ENCODE peak calls at places on chromosome 11, in eight cellular contexts. M is astrocyte of the cerebellum, G is progenitor cell of endocrine pancreas, R is brain microvascular endothelial cell, D is cardiac fibroblast, F is HFF-Myc, A is suprapubic skin, E is adrenal gland. C is an unnamed sample.

GRCh38 chr11:9851366-9851765 is 187.5 kb downstream of the SWAP70 start:
- DNase-seq in M (no peak), G (no peak), R (no peak), D (peak; percentile 77), F (no peak), A (no peak), E (no peak), C (no peak)

GRCh38 chr11:50070389-50070788 is 37.7 kb downstream of the OR4C45 start:
- DNase-seq in M (no peak), G (no peak), R (no peak), D (no peak), F (no peak), A (no peak), E (no peak), C (no peak)

GRCh38 chr11:110525883-110526282 is 96.1 kb downstream of the FDX1 start:
- DNase-seq in M (peak; percentile 71), G (no peak), R (peak; percentile 10), D (peak; percentile 59), F (peak; percentile 59), A (no peak), E (no peak), C (no peak)

GRCh38 chr11:130677486-130678153 is 229.2 kb downstream of the ADAMTS15 start:
- DNase-seq in M (peak; percentile 49), G (no peak), R (peak; percentile 88), D (peak; percentile 96), F (peak; percentile 46), A (no peak), E (no peak), C (no peak)

GRCh38 chr11:64355078-64355940 is 3.7 kb upstream of the RPS6KA4 start:
- DNase-seq in M (peak; percentile 32), G (peak; percentile 58), R (peak; percentile 65), D (peak; percentile 87), F (peak; percentile 39), A (no peak), E (peak; percentile 90), C (no peak)

GRCh38 chr11:15707971-15708370 is 593.2 kb downstream of the INSC start:
- DNase-seq in M (peak; percentile 32), G (no peak), R (no peak), D (peak; percentile 78), F (no peak), A (no peak), E (peak; percentile 78), C (no peak)

GRCh38 chr11:72525466-72525865 is 91.1 kb upstream of the CLPB start:
- DNase-seq in M (no peak), G (no peak), R (no peak), D (no peak), F (no peak), A (no peak), E (no peak), C (no peak)

GRCh38 chr11:9688716-9689511 is 25.0 kb downstream of the SWAP70 start:
- DNase-seq in M (peak; percentile 80), G (no peak), R (peak; percentile 76), D (peak; percentile 82), F (no peak), A (no peak), E (peak; percentile 65), C (no peak)

DNA sequence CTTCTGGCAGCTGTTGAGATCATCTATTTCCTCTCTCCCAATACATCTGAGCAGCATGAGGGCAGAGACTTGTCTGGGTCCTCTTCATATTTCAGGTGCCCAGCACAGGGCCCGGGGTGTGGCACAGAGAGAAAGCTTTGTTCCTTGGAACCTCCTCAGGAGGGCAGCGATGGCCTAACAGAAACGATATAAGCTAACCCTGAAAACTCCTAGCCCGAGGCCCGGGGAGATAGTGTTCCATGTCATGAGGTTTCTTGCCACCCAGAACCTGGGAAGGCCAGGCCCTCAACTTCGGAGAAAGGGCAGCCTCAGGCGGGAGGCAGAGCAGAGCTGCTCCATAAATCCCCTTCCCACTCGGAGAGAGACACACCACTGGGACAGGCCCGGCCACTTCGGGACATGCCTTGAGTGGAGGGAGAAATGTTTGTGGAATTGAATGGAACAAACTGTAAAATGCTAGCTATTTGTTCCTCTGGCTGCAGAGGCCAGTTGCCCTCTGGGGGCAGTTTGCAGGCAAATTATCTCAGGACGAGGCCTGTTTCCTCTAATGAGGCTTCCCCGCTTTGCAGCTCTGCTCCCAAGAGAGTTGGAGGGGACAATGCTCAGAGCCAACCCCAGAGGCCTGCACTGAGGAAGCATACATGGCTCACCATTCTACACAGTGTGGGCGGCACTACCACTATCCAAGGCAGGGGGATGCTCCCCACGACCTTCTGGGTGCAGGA is 11.6 kb downstream of the ARRB1 start:
- DNase-seq in M (no peak), G (no peak), R (no peak), D (peak; percentile 33), F (no peak), A (no peak), E (peak; percentile 69), C (no peak)
- TF ChIP-seq CTCF in M (no peak), G (no peak), R (no peak), D (no peak), F (no peak), A (no peak), E (no peak), C (peak; percentile 13)

GRCh38 chr11:128291043-128291442 is 296.3 kb downstream of the ETS1 start:
- DNase-seq in M (no peak), G (no peak), R (no peak), D (no peak), F (no peak), A (no peak), E (no peak), C (no peak)

GRCh38 chr11:128289048-128289447 is 298.3 kb downstream of the ETS1 start:
- DNase-seq in M (no peak), G (no peak), R (no peak), D (no peak), F (no peak), A (no peak), E (no peak), C (no peak)

GRCh38 chr11:128294001-128294684 is 293.2 kb downstream of the ETS1 start:
- DNase-seq in M (no peak), G (no peak), R (no peak), D (no peak), F (no peak), A (no peak), E (no peak), C (no peak)

GRCh38 chr11:128290106-128290840 is 297.1 kb downstream of the ETS1 start:
- DNase-seq in M (peak; percentile 87), G (peak; percentile 23), R (peak; percentile 78), D (peak; percentile 90), F (peak; percentile 83), A (no peak), E (peak; percentile 78), C (no peak)

DNA sequence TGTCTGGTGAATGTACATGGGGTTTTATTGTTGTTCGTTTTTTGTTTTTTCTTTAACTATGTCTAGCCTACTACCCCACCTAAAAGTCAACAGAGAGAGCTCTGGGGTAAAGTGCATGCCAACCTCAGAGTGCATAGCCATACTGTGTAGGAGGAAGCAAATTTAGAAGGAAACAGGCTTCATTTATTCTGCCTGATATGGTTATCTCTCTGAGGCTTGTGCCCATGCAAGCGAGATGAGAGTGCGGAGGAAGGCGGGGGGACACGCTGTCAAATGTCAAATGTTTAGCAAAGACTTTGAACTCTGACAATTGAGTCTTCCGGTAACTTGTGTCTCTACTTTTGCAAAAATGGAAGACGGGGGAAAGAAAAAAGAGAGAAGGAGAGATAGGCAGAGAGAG is 295.5 kb downstream of the ETS1 start:
- DNase-seq in M (no peak), G (no peak), R (no peak), D (no peak), F (no peak), A (no peak), E (no peak), C (no peak)
- TF ChIP-seq CTCF in M (no peak), G (no peak), R (no peak), D (no peak), F (no peak), A (no peak), E (no peak), C (no peak)

DNA sequence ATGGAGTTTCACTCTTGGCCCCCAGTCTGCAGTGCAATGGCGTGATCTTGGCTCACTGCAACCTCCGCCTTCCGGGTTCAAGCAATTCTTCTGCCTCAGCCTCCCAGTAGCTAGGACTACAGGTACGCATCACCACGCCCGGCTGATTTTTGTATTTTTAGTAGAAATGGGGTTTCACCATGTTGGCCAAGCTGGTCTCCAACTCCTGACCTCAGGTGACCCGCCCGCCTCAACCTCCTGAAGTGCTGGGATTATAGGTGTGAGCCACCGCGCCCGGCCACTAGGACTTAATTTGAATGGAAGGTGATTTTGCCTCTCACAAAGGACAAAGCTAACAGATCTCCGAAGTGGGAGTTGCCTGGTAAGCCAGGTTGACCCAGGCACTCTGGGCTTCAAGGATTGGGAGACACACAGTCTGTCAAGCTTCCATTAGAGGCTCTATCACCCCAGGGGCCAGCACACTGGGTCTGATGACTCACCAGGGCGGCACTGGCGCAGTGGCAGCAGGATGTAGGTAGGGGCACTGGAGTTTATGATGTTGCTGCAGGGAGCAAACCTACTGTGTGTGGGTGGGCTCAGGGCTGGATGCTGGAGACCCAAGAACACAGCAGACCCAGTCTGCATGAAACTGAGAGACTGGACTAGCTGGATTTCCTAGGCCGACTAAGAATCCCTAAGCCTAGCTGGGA is 17.8 kb upstream of the KCTD14 start:
- DNase-seq in M (no peak), G (no peak), R (peak; percentile 33), D (no peak), F (no peak), A (no peak), E (no peak), C (no peak)
- TF ChIP-seq CTCF in M (no peak), G (no peak), R (no peak), D (no peak), F (no peak), A (no peak), E (no peak), C (no peak)

GRCh38 chr11:66987158-66987620 is 12.1 kb downstream of the C11orf86 start:
- DNase-seq in M (no peak), G (no peak), R (no peak), D (peak; percentile 21), F (no peak), A (no peak), E (peak; percentile 67), C (no peak)

GRCh38 chr11:66981976-66982578 is 7.0 kb downstream of the C11orf86 start:
- DNase-seq in M (peak; percentile 91), G (no peak), R (peak; percentile 92), D (peak; percentile 85), F (peak; percentile 93), A (peak; percentile 88), E (peak; percentile 98), C (no peak)

GRCh38 chr11:66986178-66986545 is 11.1 kb downstream of the C11orf86 start:
- DNase-seq in M (no peak), G (no peak), R (no peak), D (no peak), F (no peak), A (no peak), E (no peak), C (no peak)

GRCh38 chr11:66985508-66986177 is 10.5 kb downstream of the C11orf86 start:
- DNase-seq in M (no peak), G (no peak), R (no peak), D (no peak), F (no peak), A (no peak), E (peak; percentile 77), C (no peak)

DNA sequence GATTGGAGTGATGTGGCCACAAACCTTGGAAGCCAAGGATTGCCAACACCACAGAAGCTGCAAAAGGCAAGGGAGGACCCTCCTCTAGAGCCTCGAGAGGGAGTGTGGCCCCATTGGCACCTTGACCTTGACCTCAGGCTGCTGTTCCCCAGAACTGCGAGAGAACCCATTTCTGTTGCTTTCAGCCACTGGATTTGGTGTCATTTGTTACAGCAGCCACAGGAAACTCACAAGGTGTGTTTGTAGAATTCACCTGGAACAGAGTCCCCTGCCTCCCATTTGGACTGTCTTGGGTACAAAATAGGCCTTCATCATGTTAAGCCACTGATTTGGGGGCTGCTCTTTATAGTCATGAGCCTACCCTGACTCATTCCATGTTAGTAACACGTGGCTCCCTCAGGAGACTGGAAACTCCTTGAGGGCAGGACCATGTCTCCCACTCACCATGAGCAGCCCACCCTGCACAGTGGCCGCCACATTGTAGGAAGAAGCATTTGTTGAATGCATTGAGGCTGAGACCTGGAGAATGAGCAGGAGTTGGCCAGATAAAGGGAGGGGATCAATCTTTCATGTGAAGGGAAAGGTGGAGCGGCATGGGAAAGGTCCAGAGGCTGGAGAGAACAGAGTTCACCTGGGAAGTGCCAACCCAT is 8.3 kb downstream of the C11orf86 start:
- DNase-seq in M (no peak), G (no peak), R (no peak), D (no peak), F (no peak), A (no peak), E (no peak), C (no peak)
- TF ChIP-seq CTCF in M (no peak), G (no peak), R (no peak), D (no peak), F (no peak), A (no peak), E (no peak), C (no peak)

C was measured in type B pancreatic cell.